ENCODE peak calls at places on chromosomes 6 and 20, in five cellular contexts. X is frontal cortex, R is NCI-H2029, P is ACHN, G is A172. H is an unnamed sample.

GRCh38 chr6:165732696-165733486 is 69.8 kb upstream of the PDE10A start:
- DNase-seq in G (no peak), R (no peak), X (no peak), P (no peak), H (no peak)

GRCh38 chr6:108362455-108362854 is 67.6 kb downstream of the AFG1L start:
- DNase-seq in R (no peak), X (no peak), G (no peak), P (no peak), H (no peak)

GRCh38 chr6:168035098-168035660 is 37.7 kb downstream of the KIF25 start:
- DNase-seq in R (peak; percentile 64), G (no peak), P (peak; percentile 69), X (peak; percentile 60), H (peak; percentile 87)

GRCh38 chr20:16929756-16930155 is 181.6 kb downstream of the OTOR start:
- DNase-seq in G (no peak), X (no peak), R (no peak), P (no peak), H (no peak)

GRCh38 chr20:7971536-7972285 is 31.5 kb upstream of the HAO1 start:
- DNase-seq in R (no peak), P (no peak), X (no peak), G (no peak), H (no peak)

GRCh38 chr20:31746068-31746878 is 7.2 kb downstream of the TPX2 start:
- DNase-seq in X (no peak), R (no peak), G (no peak), P (no peak), H (no peak)

GRCh38 chr6:143337201-143337949 is 113.1 kb downstream of the ADAT2 start:
- DNase-seq in X (no peak), P (peak; percentile 7), R (no peak), G (peak; percentile 19), H (peak; percentile 50)

GRCh38 chr20:3659492-3660261 is 3.5 kb downstream of the GFRA4 start:
- DNase-seq in X (no peak), R (no peak), P (no peak), G (no peak), H (no peak)

GRCh38 chr6:164296411-164296810 is 881.9 kb downstream of the QKI start:
- DNase-seq in R (no peak), G (no peak), P (no peak), X (no peak), H (no peak)

GRCh38 chr6:116529466-116529969 is 16.0 kb downstream of the TRAPPC3L start:
- DNase-seq in G (no peak), R (peak; percentile 63), P (no peak), X (no peak), H (no peak)

GRCh38 chr6:44867561-44868334 is 460.4 kb upstream of the RUNX2 start:
- DNase-seq in P (no peak), G (no peak), R (no peak), X (no peak), H (no peak)

GRCh38 chr6:113690255-113690956 is 166.7 kb upstream of the MARCKS start:
- DNase-seq in G (peak; percentile 86), R (peak; percentile 87), X (no peak), P (peak; percentile 76), H (no peak)

GRCh38 chr6:127069659-127070279 is 48.7 kb upstream of the RSPO3 start:
- DNase-seq in X (no peak), P (peak; percentile 46), R (peak; percentile 6), G (peak; percentile 33), H (no peak)